ENCODE peak calls at places on chromosomes 16 and 17, in five cellular contexts. K, T, Y, O and M are unnamed samples.

GRCh38 chr16:81786321-81786720 is 7.2 kb downstream of the PLCG2 start:
- ATAC-seq in K (no peak), T (peak), Y (no peak), O (peak), M (no peak)

GRCh38 chr16:56898847-56899246 is 33.1 kb upstream of the HERPUD1 start:
- ATAC-seq in K (no peak), T (no peak), Y (no peak), O (no peak), M (no peak)

GRCh38 chr17:17766351-17767095 is 70.3 kb downstream of the SREBF1 start:
- ATAC-seq in K (no peak), T (no peak), Y (peak), O (peak), M (peak)

GRCh38 chr16:30470170-30470512 is 2.4 kb upstream of the ITGAL start:
- ATAC-seq in K (no peak), T (no peak), Y (no peak), O (no peak), M (no peak)

GRCh38 chr17:68892658-68893057 is 62.5 kb downstream of the ABCA8 start:
- ATAC-seq in K (no peak), T (no peak), Y (no peak), O (no peak), M (no peak)

GRCh38 chr17:73823684-73824083 is 179.4 kb upstream of the SDK2 start:
- ATAC-seq in K (no peak), T (no peak), Y (no peak), O (no peak), M (no peak)

GRCh38 chr16:12906271-12906670 is 4.9 kb downstream of the SHISA9 start:
- ATAC-seq in K (no peak), T (no peak), Y (no peak), O (no peak), M (no peak)

GRCh38 chr17:42248351-42249179 is 27.6 kb downstream of the STAT5B start:
- ATAC-seq in K (peak), T (peak), Y (no peak), O (peak), M (peak)

GRCh38 chr16:50858877-50859627 is 117.2 kb downstream of the CYLD start:
- ATAC-seq in K (no peak), T (peak), Y (no peak), O (no peak), M (no peak)

GRCh38 chr16:23343643-23344612 is 41.8 kb downstream of the SCNN1B start:
- ATAC-seq in K (no peak), T (peak), Y (no peak), O (peak), M (no peak)

GRCh38 chr17:27257031-27257357 is 36.9 kb upstream of the WSB1 start:
- ATAC-seq in K (no peak), T (peak), Y (no peak), O (no peak), M (peak)

GRCh38 chr17:29146369-29146972 is 33.7 kb downstream of the MYO18A start:
- ATAC-seq in K (no peak), T (no peak), Y (no peak), O (no peak), M (no peak)

GRCh38 chr16:27759301-27759871 is 209.4 kb downstream of the KATNIP start:
- ATAC-seq in K (no peak), T (no peak), Y (peak), O (no peak), M (no peak)

GRCh38 chr17:43782903-43783462 is 2.7 kb downstream of the CFAP97D1 start:
- ATAC-seq in K (no peak), T (no peak), Y (no peak), O (no peak), M (no peak)

GRCh38 chr17:44132275-44132821 is 8.9 kb upstream of the HDAC5 start:
- ATAC-seq in K (peak), T (no peak), Y (no peak), O (no peak), M (no peak)

GRCh38 chr17:65547253-65547670 is 14.2 kb downstream of the AXIN2 start:
- ATAC-seq in K (no peak), T (peak), Y (no peak), O (no peak), M (peak)

GRCh38 chr16:71648162-71648561 is 22.2 kb downstream of the MARVELD3 start:
- ATAC-seq in K (no peak), T (no peak), Y (no peak), O (no peak), M (no peak)

GRCh38 chr16:88957887-88958577 is 19.0 kb downstream of the CBFA2T3 start:
- ATAC-seq in K (no peak), T (no peak), Y (no peak), O (no peak), M (no peak)

GRCh38 chr16:82199209-82199608 is 29.2 kb upstream of the MPHOSPH6 start:
- ATAC-seq in K (no peak), T (no peak), Y (no peak), O (no peak), M (no peak)

GRCh38 chr16:30741461-30741914 is 6.7 kb upstream of the PHKG2 start:
- ATAC-seq in K (peak), T (peak), Y (peak), O (peak), M (peak)

GRCh38 chr16:1760911-1761310 is 10.4 kb downstream of the NME3 start:
- ATAC-seq in K (no peak), T (no peak), Y (no peak), O (no peak), M (no peak)

GRCh38 chr17:7889166-7889584 is 586 bp downstream of the CHD3 start:
- ATAC-seq in K (peak), T (peak), Y (peak), O (peak), M (peak)

GRCh38 chr16:79639576-79640311 is 39.2 kb upstream of the MAF start:
- ATAC-seq in K (no peak), T (no peak), Y (no peak), O (no peak), M (no peak)

GRCh38 chr16:52869243-52869642 is 183.5 kb downstream of the CHD9NB start:
- ATAC-seq in K (no peak), T (no peak), Y (no peak), O (no peak), M (no peak)

GRCh38 chr17:75571197-75571884 is 16.3 kb upstream of the MYO15B start:
- ATAC-seq in K (peak), T (no peak), Y (no peak), O (no peak), M (peak)

GRCh38 chr17:17561408-17562144 is 29.9 kb downstream of the PEMT start:
- ATAC-seq in K (no peak), T (no peak), Y (no peak), O (no peak), M (peak)

GRCh38 chr16:14347706-14348105 is 276.6 kb downstream of the MRTFB start:
- ATAC-seq in K (no peak), T (no peak), Y (no peak), O (no peak), M (peak)

GRCh38 chr17:8105957-8106398 is 12.3 kb downstream of the ALOXE3 start:
- ATAC-seq in K (no peak), T (no peak), Y (no peak), O (no peak), M (no peak)

GRCh38 chr16:68369697-68370096 is 58.9 kb downstream of the PRMT7 start:
- ATAC-seq in K (no peak), T (no peak), Y (no peak), O (no peak), M (no peak)
- TF ChIP-seq POLR2AphosphoS5 in K (no peak), T (no peak), Y (no peak), O (no peak), M (no peak)

GRCh38 chr16:87952751-87953150 is 1.5 kb downstream of the BANP start:
- ATAC-seq in K (no peak), T (no peak), Y (no peak), O (no peak), M (no peak)
- TF ChIP-seq POLR2AphosphoS5 in K (no peak), T (no peak), Y (no peak), O (no peak), M (no peak)

GRCh38 chr17:45231481-45232116 is 9.9 kb downstream of the FMNL1 start:
- ATAC-seq in K (peak), T (peak), Y (peak), O (peak), M (no peak)
- TF ChIP-seq POLR2AphosphoS5 in K (no peak), T (no peak), Y (no peak), O (no peak), M (no peak)

GRCh38 chr16:69848635-69849545 is 86.8 kb downstream of the WWP2 start:
- ATAC-seq in K (no peak), T (no peak), Y (no peak), O (peak), M (peak)
- TF ChIP-seq POLR2AphosphoS5 in K (no peak), T (no peak), Y (no peak), O (no peak), M (peak)

DNA sequence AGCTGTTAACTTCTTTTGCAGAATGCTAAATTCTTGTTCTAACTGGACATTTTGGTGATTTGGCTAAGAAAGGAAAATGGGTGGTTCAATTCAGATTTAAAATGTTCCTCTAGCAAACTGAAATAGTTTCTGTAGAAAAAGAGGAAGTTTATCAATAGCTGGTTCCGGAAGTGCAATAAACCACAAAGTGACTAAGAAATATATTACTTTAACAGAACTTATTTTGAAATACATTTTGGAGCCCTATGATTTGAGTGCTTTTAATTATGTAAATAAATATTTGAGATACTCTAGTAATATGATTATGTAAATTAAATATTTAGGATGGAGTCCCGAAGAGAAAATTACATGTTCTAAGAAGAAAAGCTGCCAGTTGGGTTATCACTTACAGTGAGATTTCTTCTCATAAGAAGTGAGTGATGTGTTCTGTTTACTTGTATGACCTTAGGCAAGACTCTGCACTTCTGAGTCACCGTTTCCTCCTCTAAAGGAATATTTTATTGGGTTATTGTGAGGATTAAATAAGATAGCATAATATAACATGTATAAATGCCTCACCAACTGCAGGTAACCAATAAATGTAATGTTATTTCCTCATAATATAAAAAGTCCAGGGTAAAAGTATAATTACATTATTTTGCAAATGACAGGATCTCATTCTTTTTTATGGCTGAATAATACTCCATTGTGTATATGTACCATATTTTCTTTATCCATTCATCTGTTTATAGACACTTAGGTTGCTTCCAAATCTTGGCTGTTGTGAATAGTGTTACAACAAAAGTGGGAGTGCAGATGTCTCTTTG is at the start of gene EVI2B:
- ATAC-seq in K (peak), T (no peak), Y (no peak), O (no peak), M (no peak)
- TF ChIP-seq POLR2AphosphoS5 in K (no peak), T (no peak), Y (no peak), O (no peak), M (no peak)

GRCh38 chr17:38533706-38534497 is 71.8 kb downstream of the SRCIN1 start:
- ATAC-seq in K (peak), T (peak), Y (peak), O (peak), M (no peak)
- TF ChIP-seq POLR2AphosphoS5 in K (no peak), T (no peak), Y (no peak), O (no peak), M (no peak)

DNA sequence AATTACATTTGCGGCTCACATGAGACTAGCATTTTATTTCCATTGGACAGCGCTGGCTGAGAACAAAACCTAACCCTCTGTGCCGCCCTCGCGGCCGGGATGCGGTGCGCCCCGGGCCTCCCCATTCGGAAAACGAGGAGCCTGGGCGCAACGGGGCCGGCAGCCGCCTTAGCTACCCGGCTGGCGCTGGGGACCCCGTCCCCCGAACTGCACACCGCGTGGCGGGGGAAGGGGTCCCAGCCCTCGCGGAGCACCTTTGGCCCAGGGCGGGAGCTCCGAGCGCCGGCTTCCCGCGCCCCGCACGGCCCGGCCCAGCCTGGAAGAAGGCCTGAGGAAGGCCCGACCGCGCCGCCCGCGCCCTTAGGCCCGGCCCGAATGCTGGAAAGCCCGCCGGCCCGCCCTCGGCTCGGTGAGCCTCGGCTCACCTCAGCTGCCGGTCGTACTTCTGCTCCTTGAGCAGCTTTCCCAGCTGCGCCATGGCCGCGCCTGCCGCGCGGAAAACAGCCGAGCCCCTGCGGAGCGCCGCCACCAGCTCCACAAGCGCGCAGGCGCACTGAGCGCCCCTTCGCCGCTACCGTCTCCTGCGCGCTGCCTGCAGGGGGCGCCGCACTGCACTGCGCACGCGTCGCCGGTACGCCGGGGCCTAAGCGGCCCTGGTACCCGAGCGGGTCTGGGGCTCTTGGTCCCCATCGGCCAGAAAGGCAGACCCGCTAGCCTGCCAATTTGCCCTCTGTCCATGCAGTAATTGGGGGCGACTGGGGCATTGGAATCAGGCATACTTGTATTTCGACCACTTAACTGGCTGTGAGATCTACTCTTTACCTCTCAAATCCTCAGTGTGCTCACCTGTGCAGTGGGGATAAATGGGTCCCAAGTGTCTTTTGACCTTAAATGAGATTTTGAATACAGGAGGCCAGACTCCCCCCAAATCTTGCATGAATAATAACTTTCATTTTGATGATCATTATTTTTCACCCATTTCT is at the start of gene NAE1:
- ATAC-seq in K (peak), T (peak), Y (peak), O (peak), M (peak)
- TF ChIP-seq POLR2AphosphoS5 in K (peak), T (peak), Y (peak), O (peak), M (peak)

DNA sequence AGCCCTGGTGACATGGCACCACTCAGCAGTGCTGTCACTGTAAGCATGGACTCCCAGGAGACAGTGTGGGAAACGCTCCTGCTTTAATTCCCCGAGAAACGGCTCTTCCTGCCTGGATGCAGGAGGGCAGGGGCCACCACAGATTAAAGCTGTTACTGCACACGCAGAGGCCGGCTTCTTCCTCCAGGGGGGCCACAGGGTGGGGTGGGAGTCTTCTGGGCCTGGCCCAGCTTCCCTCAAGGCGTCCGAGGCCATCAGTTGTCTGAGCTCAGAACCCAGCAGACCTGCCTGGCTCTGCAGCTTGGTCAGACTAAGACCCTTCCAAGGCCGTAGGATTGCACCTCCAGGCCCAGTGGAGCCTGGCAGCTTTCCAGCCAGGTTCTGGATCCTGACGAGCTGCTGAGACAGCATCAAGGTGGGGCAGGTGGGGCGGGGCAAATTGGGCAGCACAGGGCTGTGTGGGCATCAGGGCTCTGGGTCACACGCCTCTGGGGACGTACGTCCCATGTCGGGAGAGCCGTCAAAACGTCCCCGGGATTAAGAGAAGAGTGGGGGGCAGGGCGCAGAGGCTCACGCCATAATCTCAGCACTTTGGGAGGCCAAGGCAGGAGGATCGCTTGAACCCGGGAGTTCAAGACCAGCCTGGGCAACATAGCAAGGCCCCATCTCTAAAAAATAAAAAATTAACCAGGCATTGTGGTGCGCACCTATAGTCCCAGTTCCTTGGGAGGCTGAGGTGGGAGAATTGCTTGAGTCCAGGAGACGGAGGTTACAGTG is 5.0 kb upstream of the CAPN15 start:
- ATAC-seq in K (no peak), T (no peak), Y (no peak), O (no peak), M (no peak)
- TF ChIP-seq POLR2AphosphoS5 in K (peak), T (peak), Y (no peak), O (peak), M (no peak)

DNA sequence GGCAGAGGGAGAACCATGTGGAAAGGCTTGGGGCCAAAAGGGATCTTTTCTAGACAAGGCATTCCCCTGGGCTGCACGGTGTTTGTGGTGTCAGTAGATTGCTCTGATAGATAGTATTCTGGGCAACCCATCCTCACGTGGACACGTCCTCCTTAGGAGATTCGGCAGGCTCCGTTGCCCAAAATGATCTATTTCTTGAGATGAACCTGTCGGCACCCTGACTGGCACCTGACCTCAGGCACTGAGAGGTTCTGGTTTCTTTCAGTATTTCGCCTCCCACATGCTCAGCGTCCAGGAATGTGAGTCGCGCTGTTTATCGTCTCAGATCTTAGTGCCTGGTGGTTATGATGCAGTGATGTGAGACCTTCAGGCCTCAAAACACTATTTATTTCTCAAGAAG is 89.7 kb downstream of the MARCHF10 start:
- ATAC-seq in K (peak), T (no peak), Y (no peak), O (no peak), M (no peak)
- TF ChIP-seq POLR2AphosphoS5 in K (no peak), T (no peak), Y (no peak), O (no peak), M (no peak)

GRCh38 chr17:50161023-50161910 is 4.5 kb upstream of the SGCA start:
- ATAC-seq in K (peak), T (peak), Y (peak), O (peak), M (peak)
- TF ChIP-seq POLR2AphosphoS5 in K (peak), T (no peak), Y (peak), O (peak), M (peak)